ENCODE peak calls at places on chromosomes 11 and 22, in ten cellular contexts. X is substantia nigra; W is stimulated activated CD4-positive, alpha-beta T cell treated with anti-CD3 and anti-CD28 coated beads, Interleukin-1b, Interleukin-23, amount 100 ng/mL, for 24 hours; G is RCC 7860; H is activated T-cell treated with anti-CD3 and anti-CD28 coated beads, Interleukin-2, amount 50 U/mL, for 72 hours; V is stimulated activated CD8-positive, alpha-beta memory T cell treated with anti-CD3 and anti-CD28 coated beads, Interleukin-7, amount 100 ng/mL, for 1 hour; F is activated gamma-delta T cell; N is bronchial epithelial cell; K is iPS-NIHi11; D is HCT116. U is an unnamed sample.

GRCh38 chr11:66616379-66617147 is at the start of gene RBM14:
- DNase-seq in G (peak; percentile 96), D (peak; percentile 98), K (peak; percentile 98), H (peak; percentile 99), V (peak; percentile 93), W (peak; percentile 92), N (peak; percentile 97), F (peak; percentile 94), X (peak; percentile 97), U (peak; percentile 97)

GRCh38 chr11:120894207-120894989 is 129.5 kb upstream of the TBCEL start:
- DNase-seq in X (no peak), G (no peak), N (no peak), K (no peak), H (no peak), V (no peak), F (no peak), W (no peak), D (no peak), U (no peak)

GRCh38 chr11:44609028-44609782 is 43.7 kb downstream of the CD82 start:
- DNase-seq in H (peak; percentile 34), D (no peak), X (no peak), N (no peak), V (no peak), K (no peak), G (no peak), W (no peak), F (peak; percentile 29), U (no peak)

GRCh38 chr11:61682093-61682732 is 2.0 kb downstream of the DAGLA start:
- DNase-seq in K (no peak), G (peak; percentile 82), N (no peak), H (no peak), V (no peak), W (no peak), D (no peak), F (no peak), X (no peak), U (no peak)

GRCh38 chr11:115194798-115195101 is 309.5 kb downstream of the CADM1 start:
- DNase-seq in N (no peak), G (no peak), K (no peak), X (no peak), V (no peak), F (no peak), D (no peak), H (peak; percentile 1), W (no peak), U (no peak)

GRCh38 chr11:65785329-65786007 is 1.4 kb upstream of the OVOL1 start:
- DNase-seq in H (no peak), K (no peak), F (no peak), N (no peak), V (no peak), D (no peak), X (no peak), W (no peak), G (no peak), U (no peak)

GRCh38 chr22:43346521-43346929 is 3.4 kb upstream of the SCUBE1 start:
- DNase-seq in N (peak; percentile 25), H (peak; percentile 69), V (peak; percentile 23), X (peak; percentile 27), W (peak; percentile 50), G (peak; percentile 11), K (peak; percentile 90), F (no peak), D (peak; percentile 42), U (peak; percentile 79)

GRCh38 chr11:1151366-1152315 is 6.1 kb upstream of the MUC5AC start:
- DNase-seq in W (no peak), G (no peak), X (no peak), K (peak; percentile 20), D (no peak), N (no peak), H (no peak), F (no peak), V (no peak), U (no peak)

GRCh38 chr11:128420943-128421342 is 166.4 kb downstream of the ETS1 start:
- DNase-seq in G (no peak), X (no peak), K (no peak), H (no peak), N (peak; percentile 28), D (no peak), W (no peak), F (no peak), V (no peak), U (no peak)

U was measured in nephron progenitor cell.